ENCODE peak calls at places on chromosomes 2 and 18, in five cellular contexts. One of them, this sample, is unnamed. For H3K36me3, the result is how much of the 10 kb centered on the place peaks cover.

GRCh38 chr2:61255580-61256437 is 93.8 kb downstream of the C2orf74 start:
- DNase-seq in fibroblast of lung: peak
- DNase-seq in cardiac muscle cell: no peak
- DNase-seq in colonic mucosa: no peak
- DNase-seq in right lobe of liver: no peak
- DNase-seq in this sample: no peak

GRCh38 chr2:43031471-43032224 is 194.8 kb downstream of the ZFP36L2 start:
- DNase-seq in right lobe of liver: no peak
- DNase-seq in cardiac muscle cell: no peak
- DNase-seq in colonic mucosa: no peak
- DNase-seq in fibroblast of lung: no peak
- DNase-seq in this sample: no peak

GRCh38 chr2:16617282-16618266 is 48.1 kb downstream of the CYRIA start:
- DNase-seq in colonic mucosa: no peak
- DNase-seq in right lobe of liver: no peak
- DNase-seq in fibroblast of lung: peak
- DNase-seq in cardiac muscle cell: peak
- DNase-seq in this sample: no peak

GRCh38 chr18:7132356-7133115 is 14.9 kb upstream of the LAMA1 start:
- DNase-seq in fibroblast of lung: no peak
- DNase-seq in right lobe of liver: no peak
- DNase-seq in cardiac muscle cell: no peak
- DNase-seq in colonic mucosa: no peak
- DNase-seq in this sample: no peak

GRCh38 chr2:58762176-58762781 is 521.2 kb upstream of the FANCL start:
- DNase-seq in right lobe of liver: peak
- DNase-seq in cardiac muscle cell: peak
- DNase-seq in fibroblast of lung: peak
- DNase-seq in colonic mucosa: peak
- DNase-seq in this sample: peak

GRCh38 chr2:178331474-178332431 is 119.2 kb downstream of the PRKRA start:
- DNase-seq in cardiac muscle cell: no peak
- DNase-seq in right lobe of liver: no peak
- DNase-seq in colonic mucosa: no peak
- DNase-seq in fibroblast of lung: no peak
- DNase-seq in this sample: no peak

GRCh38 chr2:50746526-50746925 is 285.4 kb downstream of the NRXN1 start:
- DNase-seq in right lobe of liver: peak
- DNase-seq in colonic mucosa: no peak
- DNase-seq in fibroblast of lung: peak
- DNase-seq in cardiac muscle cell: peak
- DNase-seq in this sample: peak

GRCh38 chr2:121326628-121327027 is 41.6 kb upstream of the TFCP2L1 start:
- DNase-seq in fibroblast of lung: no peak
- DNase-seq in right lobe of liver: no peak
- DNase-seq in colonic mucosa: no peak
- DNase-seq in cardiac muscle cell: no peak
- DNase-seq in this sample: no peak

GRCh38 chr2:164511738-164512137 is 109.5 kb downstream of the GRB14 start:
- DNase-seq in right lobe of liver: no peak
- DNase-seq in colonic mucosa: no peak
- DNase-seq in cardiac muscle cell: no peak
- DNase-seq in fibroblast of lung: no peak
- DNase-seq in this sample: no peak

GRCh38 chr2:172930871-172931255 is 144.8 kb upstream of the MAP3K20 start:
- DNase-seq in fibroblast of lung: no peak
- DNase-seq in colonic mucosa: no peak
- DNase-seq in cardiac muscle cell: no peak
- DNase-seq in right lobe of liver: no peak
- DNase-seq in this sample: no peak
- H3K27ac ChIP-seq in fibroblast of lung: no peak
- H3K27ac ChIP-seq in colonic mucosa: no peak
- H3K27ac ChIP-seq in cardiac muscle cell: peak
- H3K27ac ChIP-seq in right lobe of liver: no peak
- H3K27ac ChIP-seq in this sample: no peak

DNA sequence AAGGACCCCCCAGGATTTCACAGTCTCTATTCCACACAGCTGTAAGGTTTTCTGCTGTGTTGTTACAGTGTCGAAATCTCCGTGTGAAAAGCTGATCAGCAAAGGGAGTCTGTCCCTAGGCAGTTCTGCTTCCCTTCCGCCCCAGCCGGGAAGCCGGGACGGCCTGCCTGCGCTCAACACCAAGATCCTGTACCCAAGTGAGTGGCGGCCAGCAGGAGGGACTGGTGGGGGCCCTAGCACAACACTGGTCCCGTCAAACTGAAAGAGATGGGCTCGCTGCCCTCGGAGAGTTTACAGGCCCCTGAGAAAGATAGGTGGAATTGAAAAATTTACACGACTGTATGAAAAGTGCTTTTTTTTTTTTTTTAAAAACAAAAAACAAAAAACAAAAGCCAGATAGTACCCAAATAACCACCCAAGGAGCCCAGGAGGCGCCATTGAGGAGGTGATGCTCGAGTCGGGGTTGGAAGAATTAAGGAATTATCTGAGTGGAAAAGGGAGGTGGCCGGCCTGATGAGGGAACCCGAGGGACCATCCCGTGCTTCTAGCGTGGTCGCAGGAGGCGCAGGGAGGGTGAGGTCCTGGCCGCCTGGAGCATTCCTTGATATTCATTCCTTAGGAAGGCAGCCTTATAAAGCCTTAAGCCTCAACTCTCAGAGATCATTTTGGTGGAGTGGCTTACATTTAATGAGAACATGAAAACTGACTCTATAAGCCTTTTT is 96.7 kb downstream of the DGKD start:
- DNase-seq in right lobe of liver: no peak
- DNase-seq in colonic mucosa: no peak
- DNase-seq in cardiac muscle cell: no peak
- DNase-seq in fibroblast of lung: no peak
- DNase-seq in this sample: no peak
- H3K36me3 ChIP-seq in right lobe of liver: under half
- H3K36me3 ChIP-seq in colonic mucosa: under half
- H3K36me3 ChIP-seq in cardiac muscle cell: under half
- H3K36me3 ChIP-seq in fibroblast of lung: under half
- H3K36me3 ChIP-seq in this sample: under half

GRCh38 chr2:72998234-72998651 is 73.3 kb downstream of the SFXN5 start:
- DNase-seq in fibroblast of lung: no peak
- DNase-seq in colonic mucosa: no peak
- DNase-seq in right lobe of liver: peak
- DNase-seq in cardiac muscle cell: no peak
- DNase-seq in this sample: peak

GRCh38 chr2:72996152-72996502 is 75.4 kb downstream of the SFXN5 start:
- DNase-seq in cardiac muscle cell: no peak
- DNase-seq in right lobe of liver: peak
- DNase-seq in colonic mucosa: no peak
- DNase-seq in fibroblast of lung: no peak
- DNase-seq in this sample: no peak

GRCh38 chr2:72999729-73000725 is 71.5 kb downstream of the SFXN5 start:
- DNase-seq in cardiac muscle cell: no peak
- DNase-seq in colonic mucosa: no peak
- DNase-seq in right lobe of liver: peak
- DNase-seq in fibroblast of lung: peak
- DNase-seq in this sample: peak

GRCh38 chr2:73000808-73001570 is 70.5 kb downstream of the SFXN5 start:
- DNase-seq in colonic mucosa: no peak
- DNase-seq in cardiac muscle cell: no peak
- DNase-seq in right lobe of liver: peak
- DNase-seq in fibroblast of lung: no peak
- DNase-seq in this sample: no peak

DNA sequence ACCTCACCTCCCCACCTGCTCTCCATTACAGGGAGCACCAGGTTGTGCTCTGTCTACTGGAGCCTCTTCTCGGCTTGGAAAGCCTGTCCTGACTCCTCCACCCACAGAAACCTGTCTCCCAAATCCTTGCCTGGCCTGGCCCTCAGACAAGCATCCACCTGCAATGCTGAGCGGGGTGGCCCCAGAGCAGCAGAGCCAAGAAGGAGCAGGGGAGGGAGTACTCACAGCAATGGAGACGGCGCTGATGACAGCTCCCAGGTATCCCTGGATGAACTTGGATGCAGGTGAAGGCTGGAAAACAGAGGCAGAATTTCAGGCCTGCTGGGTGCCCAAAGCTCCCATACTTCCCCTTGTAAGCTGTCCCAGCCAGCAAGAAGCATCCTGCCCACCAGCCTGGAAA is 72.8 kb downstream of the SFXN5 start:
- DNase-seq in fibroblast of lung: no peak
- DNase-seq in right lobe of liver: no peak
- DNase-seq in colonic mucosa: no peak
- DNase-seq in cardiac muscle cell: no peak
- DNase-seq in this sample: no peak
- H3K27ac ChIP-seq in fibroblast of lung: no peak
- H3K27ac ChIP-seq in right lobe of liver: peak
- H3K27ac ChIP-seq in colonic mucosa: no peak
- H3K27ac ChIP-seq in cardiac muscle cell: no peak
- H3K27ac ChIP-seq in this sample: no peak

DNA sequence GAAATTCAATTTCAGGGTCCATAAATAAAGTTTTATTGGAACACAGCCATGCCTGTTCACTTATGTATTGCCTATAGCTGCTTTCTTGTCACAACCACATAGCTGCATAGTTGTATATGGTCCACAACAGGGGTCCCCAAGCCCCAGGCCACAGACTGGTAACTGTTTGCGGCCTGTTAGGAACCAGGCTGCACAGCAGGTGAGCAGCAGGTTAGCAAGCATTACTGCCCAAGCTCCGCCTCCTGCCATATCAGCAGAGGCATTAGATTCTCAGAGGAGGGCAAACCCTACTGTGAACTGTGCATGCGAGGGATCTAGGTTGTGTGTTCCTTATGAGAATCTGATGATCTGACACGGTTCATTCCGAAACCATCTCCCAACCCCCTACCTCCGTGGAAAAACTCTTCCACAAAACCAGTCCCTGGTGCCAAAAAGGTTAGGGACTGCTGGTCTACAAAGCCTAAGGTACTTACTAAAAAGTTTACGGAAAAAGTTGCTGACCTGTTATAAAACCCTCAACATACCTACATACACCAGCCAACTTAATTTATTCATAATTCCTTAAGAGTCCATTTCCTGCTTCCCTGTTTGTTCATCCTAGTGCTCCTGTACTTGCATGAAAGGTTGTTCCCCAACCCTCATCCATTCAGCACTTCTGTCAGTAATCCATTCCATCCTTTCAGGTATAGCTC is 40.1 kb downstream of the NDUFAF7 start:
- DNase-seq in fibroblast of lung: no peak
- DNase-seq in cardiac muscle cell: no peak
- DNase-seq in colonic mucosa: no peak
- DNase-seq in right lobe of liver: no peak
- DNase-seq in this sample: no peak
- H3K36me3 ChIP-seq in fibroblast of lung: under half
- H3K36me3 ChIP-seq in cardiac muscle cell: half or more
- H3K36me3 ChIP-seq in colonic mucosa: under half
- H3K36me3 ChIP-seq in right lobe of liver: under half
- H3K36me3 ChIP-seq in this sample: under half

DNA sequence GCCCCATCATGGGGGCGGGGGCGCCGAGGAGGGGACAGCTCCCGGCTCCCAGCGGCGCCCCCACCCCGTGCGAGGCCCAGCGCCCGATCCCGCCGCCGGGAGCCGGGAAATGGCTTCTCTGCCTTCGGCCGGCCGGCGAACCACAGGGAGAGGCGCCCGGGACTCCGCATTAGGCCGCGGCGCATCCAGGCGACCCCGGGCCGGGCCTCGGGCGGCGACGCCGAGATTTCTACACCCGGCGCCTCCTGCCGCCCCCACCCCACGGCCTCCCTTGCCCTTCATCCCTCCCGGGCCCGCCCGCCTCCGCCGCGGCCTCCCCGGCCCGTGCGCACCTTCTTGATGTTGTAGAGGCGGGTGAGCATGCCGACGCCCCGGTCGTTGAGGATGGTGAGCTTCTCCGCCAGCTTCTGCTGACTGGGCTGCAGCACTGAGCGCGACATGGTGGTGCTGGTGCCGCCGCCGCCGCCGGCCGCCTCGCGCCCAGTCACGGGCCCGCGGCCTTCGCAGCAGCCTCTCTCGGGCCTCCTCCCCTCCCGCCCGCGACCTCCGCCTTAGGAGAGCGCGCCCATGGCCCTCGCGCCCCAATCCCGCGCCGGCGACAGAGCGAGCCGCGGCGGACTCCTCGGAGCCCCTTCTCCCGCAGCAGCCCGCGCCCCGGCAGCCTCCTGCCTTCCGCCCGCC is 457 bp downstream of the NCKAP1 start:
- DNase-seq in colonic mucosa: peak
- DNase-seq in fibroblast of lung: peak
- DNase-seq in right lobe of liver: peak
- DNase-seq in cardiac muscle cell: peak
- DNase-seq in this sample: peak
- H3K27ac ChIP-seq in colonic mucosa: peak
- H3K27ac ChIP-seq in fibroblast of lung: peak
- H3K27ac ChIP-seq in right lobe of liver: peak
- H3K27ac ChIP-seq in cardiac muscle cell: peak
- H3K27ac ChIP-seq in this sample: peak

This sample was measured in pancreas.